ENCODE peak calls at places on chromosomes 4 and X, in seven cellular contexts. I is breast epithelium; S is CD4-positive, alpha-beta T cell; P is left ventricle myocardium inferior; F is heart left ventricle; C is neuronal stem cell; J is IMR-90. V is an unnamed sample.

GRCh38 chrX:118675336-118675965 is 52.0 kb upstream of the IL13RA1 start:
- DNase-seq in I (no peak), S (no peak), P (no peak), F (no peak), C (no peak), J (no peak), V (no peak)

GRCh38 chr4:114601304-114602052 is 2.9 kb downstream of the UGT8 start:
- DNase-seq in I (no peak), S (no peak), P (no peak), F (no peak), C (no peak), J (no peak), V (no peak)

GRCh38 chr4:118753685-118754084 is 68.5 kb downstream of the METTL14 start:
- DNase-seq in I (no peak), S (no peak), P (no peak), F (no peak), C (no peak), J (no peak), V (no peak)

GRCh38 chrX:136028383-136028984 is 43.2 kb downstream of the SLC9A6 start:
- DNase-seq in I (no peak), S (no peak), P (no peak), F (no peak), C (peak), J (peak), V (peak)

GRCh38 chr4:145815626-145816025 is 123.0 kb downstream of the ZNF827 start:
- DNase-seq in I (no peak), S (no peak), P (no peak), F (no peak), C (no peak), J (peak), V (no peak)

GRCh38 chrX:24395775-24396174 is 35.3 kb downstream of the SUPT20HL1 start:
- DNase-seq in I (peak), S (peak), P (no peak), F (no peak), C (peak), J (peak), V (peak)

GRCh38 chr4:69321153-69321729 is 41.0 kb downstream of the UGT2B28 start:
- DNase-seq in I (peak), S (no peak), P (no peak), F (no peak), C (no peak), J (no peak), V (peak)

GRCh38 chr4:40194602-40195161 is 2.1 kb upstream of the RHOH start:
- DNase-seq in I (peak), S (peak), P (no peak), F (no peak), C (no peak), J (peak), V (no peak)

GRCh38 chrX:21606037-21606436 is 52.1 kb downstream of the KLHL34 start:
- DNase-seq in I (no peak), S (no peak), P (no peak), F (no peak), C (no peak), J (peak), V (no peak)

GRCh38 chrX:148024425-148025148 is 43.5 kb downstream of the FMR1NB start:
- DNase-seq in I (no peak), S (no peak), P (no peak), F (no peak), C (no peak), J (no peak), V (no peak)

GRCh38 chr4:123350726-123351125 is 45.9 kb upstream of the SPRY1 start:
- DNase-seq in I (no peak), S (no peak), P (no peak), F (no peak), C (no peak), J (no peak), V (no peak)

GRCh38 chrX:107355533-107355932 is 93.9 kb upstream of the FRMPD3 start:
- DNase-seq in I (no peak), S (no peak), P (no peak), F (no peak), C (peak), J (no peak), V (no peak)

GRCh38 chrX:15301924-15302323 is 13.5 kb downstream of the ASB11 start:
- DNase-seq in I (no peak), S (peak), P (peak), F (peak), C (no peak), J (peak), V (peak)

GRCh38 chr4:6603128-6603527 is 28.1 kb downstream of the MAN2B2 start:
- DNase-seq in I (no peak), S (no peak), P (no peak), F (no peak), C (no peak), J (no peak), V (no peak)

GRCh38 chrX:23857409-23857808 is 50.3 kb downstream of the APOO start:
- DNase-seq in I (no peak), S (no peak), P (no peak), F (no peak), C (no peak), J (no peak), V (peak)

GRCh38 chr4:123593655-123594054 is 197.1 kb downstream of the SPRY1 start:
- DNase-seq in I (no peak), S (no peak), P (no peak), F (no peak), C (no peak), J (no peak), V (no peak)

GRCh38 chr4:118224239-118224829 is 128.5 kb downstream of the PRSS12 start:
- DNase-seq in I (no peak), S (no peak), P (no peak), F (no peak), C (peak), J (peak), V (peak)

GRCh38 chr4:185215261-185215660 is 5.9 kb downstream of the SNX25 start:
- DNase-seq in I (no peak), S (no peak), P (no peak), F (no peak), C (no peak), J (peak), V (no peak)

GRCh38 chr4:158769175-158769831 is 477 bp downstream of the FNIP2 start:
- DNase-seq in I (no peak), S (peak), P (peak), F (peak), C (no peak), J (no peak), V (peak)

GRCh38 chr4:41072021-41072777 is 142.1 kb downstream of the APBB2 start:
- DNase-seq in I (no peak), S (no peak), P (no peak), F (no peak), C (no peak), J (no peak), V (no peak)

GRCh38 chr4:137956256-137956655 is 285.9 kb downstream of the SLC7A11 start:
- DNase-seq in I (no peak), S (no peak), P (no peak), F (no peak), C (no peak), J (peak), V (peak)

GRCh38 chrX:106696502-106696901 is 30.0 kb upstream of the RNF128 start:
- DNase-seq in I (no peak), S (no peak), P (no peak), F (no peak), C (no peak), J (no peak), V (no peak)

GRCh38 chr4:79198886-79199591 is 126.8 kb downstream of the NAA11 start:
- DNase-seq in I (no peak), S (no peak), P (no peak), F (no peak), C (no peak), J (no peak), V (no peak)

GRCh38 chr4:149985981-149986380 is 92.3 kb upstream of the DCLK2 start:
- DNase-seq in I (no peak), S (no peak), P (no peak), F (no peak), C (no peak), J (no peak), V (no peak)

GRCh38 chr4:156536661-156537060 is 434.9 kb downstream of the PDGFC start:
- DNase-seq in I (peak), S (no peak), P (no peak), F (no peak), C (no peak), J (peak), V (peak)

GRCh38 chr4:87120411-87121162 is 99.8 kb downstream of the KLHL8 start:
- DNase-seq in I (peak), S (no peak), P (no peak), F (peak), C (no peak), J (peak), V (peak)

GRCh38 chr4:26451597-26451996 is 38.7 kb downstream of the CCKAR start:
- DNase-seq in I (no peak), S (no peak), P (no peak), F (no peak), C (no peak), J (no peak), V (no peak)

GRCh38 chr4:11312389-11312788 is 116.3 kb downstream of the HS3ST1 start:
- DNase-seq in I (no peak), S (no peak), P (no peak), F (peak), C (no peak), J (peak), V (peak)

GRCh38 chrX:147875866-147876596 is 35.7 kb upstream of the FMR1 start:
- DNase-seq in I (no peak), S (no peak), P (no peak), F (no peak), C (no peak), J (no peak), V (no peak)

GRCh38 chr4:1721666-1722550 is 587 bp downstream of the TACC3 start:
- DNase-seq in I (no peak), S (no peak), P (no peak), F (no peak), C (no peak), J (no peak), V (no peak)

GRCh38 chrX:129738466-129739308 is at the start of gene XPNPEP2:
- DNase-seq in I (no peak), S (no peak), P (peak), F (peak), C (no peak), J (peak), V (no peak)

GRCh38 chr4:598925-599324 is 22.8 kb upstream of the TMEM271 start:
- DNase-seq in I (no peak), S (no peak), P (no peak), F (no peak), C (no peak), J (no peak), V (no peak)

GRCh38 chr4:42732776-42733175 is 75.9 kb upstream of the ATP8A1 start:
- DNase-seq in I (no peak), S (no peak), P (no peak), F (no peak), C (no peak), J (no peak), V (no peak)

GRCh38 chr4:87839309-87839946 is 6.7 kb downstream of the MEPE start:
- DNase-seq in I (peak), S (no peak), P (peak), F (no peak), C (peak), J (peak), V (peak)

GRCh38 chr4:110042540-110043517 is 130.1 kb downstream of the EGF start:
- DNase-seq in I (no peak), S (no peak), P (no peak), F (no peak), C (no peak), J (no peak), V (no peak)

DNA sequence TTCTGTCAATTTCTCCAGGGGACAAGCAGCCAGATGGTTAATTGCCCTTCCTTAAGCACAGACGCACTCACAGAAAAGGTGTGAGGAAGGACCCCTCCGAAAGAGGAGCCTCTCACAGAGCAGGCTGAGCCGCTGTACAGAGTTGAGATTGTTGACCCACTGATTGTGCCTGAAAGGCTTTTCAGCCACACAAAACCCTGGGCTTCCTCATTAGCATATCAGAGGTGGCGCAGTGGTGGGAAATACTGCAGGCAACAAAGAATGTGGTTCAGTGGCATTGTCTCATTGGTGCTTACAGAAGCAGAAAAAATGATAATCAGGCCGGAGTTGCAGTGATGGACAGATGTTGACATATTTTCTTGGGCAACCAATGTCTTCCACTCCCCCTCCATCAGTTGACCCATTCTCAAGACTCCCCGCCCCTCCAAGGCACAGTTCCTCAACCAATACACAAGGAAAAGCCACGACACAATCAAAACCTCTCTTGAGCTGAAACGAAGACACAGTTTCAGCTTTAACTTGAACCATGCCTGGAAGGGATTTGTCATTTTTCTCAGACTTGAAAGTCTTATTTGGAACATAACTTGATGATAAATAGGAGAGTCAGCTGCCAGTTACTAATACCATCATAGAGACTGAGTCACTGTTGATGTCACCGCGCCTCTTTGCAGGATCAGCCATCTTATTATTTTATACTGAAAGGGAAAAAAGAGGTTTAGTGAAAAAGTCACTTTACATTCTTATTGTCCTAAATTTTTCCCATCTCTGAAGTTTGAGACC is 53.0 kb downstream of the ATXN3L start:
- DNase-seq in I (no peak), S (no peak), P (no peak), F (no peak), C (peak), J (peak), V (peak)
- H3K27ac ChIP-seq in I (no peak), S (no peak), P (no peak), F (no peak), C (peak), J (no peak), V (no peak)

GRCh38 chrX:9627827-9628406 is 137.7 kb downstream of the GPR143 start:
- DNase-seq in I (no peak), S (no peak), P (no peak), F (no peak), C (no peak), J (peak), V (no peak)
- H3K27ac ChIP-seq in I (no peak), S (no peak), P (no peak), F (no peak), C (no peak), J (no peak), V (no peak)

GRCh38 chrX:12241026-12241425 is 102.8 kb downstream of the FRMPD4 start:
- DNase-seq in I (no peak), S (no peak), P (no peak), F (no peak), C (no peak), J (peak), V (no peak)
- H3K27ac ChIP-seq in I (no peak), S (no peak), P (no peak), F (no peak), C (no peak), J (no peak), V (no peak)

GRCh38 chrX:131136776-131137175 is 78.6 kb downstream of the ARHGAP36 start:
- DNase-seq in I (no peak), S (no peak), P (no peak), F (no peak), C (no peak), J (no peak), V (no peak)
- H3K27ac ChIP-seq in I (no peak), S (no peak), P (no peak), F (no peak), C (no peak), J (no peak), V (no peak)

GRCh38 chr4:168843635-168844034 is 166.4 kb downstream of the CBR4 start:
- DNase-seq in I (peak), S (no peak), P (no peak), F (no peak), C (no peak), J (no peak), V (peak)

GRCh38 chr4:168842186-168842585 is 167.9 kb downstream of the CBR4 start:
- DNase-seq in I (no peak), S (no peak), P (no peak), F (no peak), C (no peak), J (no peak), V (peak)

GRCh38 chr4:168845897-168846296 is 164.2 kb downstream of the CBR4 start:
- DNase-seq in I (no peak), S (no peak), P (no peak), F (no peak), C (no peak), J (no peak), V (no peak)

GRCh38 chr4:168846414-168846813 is 163.6 kb downstream of the CBR4 start:
- DNase-seq in I (no peak), S (no peak), P (no peak), F (no peak), C (no peak), J (no peak), V (no peak)

GRCh38 chr4:168844261-168845039 is 165.6 kb downstream of the CBR4 start:
- DNase-seq in I (no peak), S (no peak), P (no peak), F (no peak), C (no peak), J (peak), V (no peak)
- H3K27ac ChIP-seq in I (peak), S (no peak), P (peak), F (peak), C (no peak), J (peak), V (peak)

DNA sequence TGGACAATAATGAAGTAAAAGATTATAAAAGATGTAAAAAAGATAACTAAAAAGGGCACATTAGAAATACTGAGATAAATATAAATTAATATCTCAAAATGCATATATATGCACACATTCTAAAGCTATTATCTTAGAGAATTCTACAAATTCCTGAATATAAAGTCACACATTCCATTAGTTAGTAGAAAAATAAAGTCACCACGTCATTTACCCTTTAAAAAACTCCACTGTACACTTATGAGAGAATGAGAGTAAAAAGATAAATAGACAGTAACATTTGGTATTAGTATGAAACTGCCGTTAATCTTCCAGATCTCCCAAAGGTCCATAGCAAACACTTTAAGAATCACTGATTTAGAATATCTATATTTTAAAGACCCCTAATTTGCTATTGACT is 67.2 kb upstream of the IL15 start:
- DNase-seq in I (no peak), S (no peak), P (no peak), F (no peak), C (no peak), J (peak), V (no peak)
- H3K27ac ChIP-seq in I (no peak), S (no peak), P (no peak), F (no peak), C (no peak), J (no peak), V (no peak)

DNA sequence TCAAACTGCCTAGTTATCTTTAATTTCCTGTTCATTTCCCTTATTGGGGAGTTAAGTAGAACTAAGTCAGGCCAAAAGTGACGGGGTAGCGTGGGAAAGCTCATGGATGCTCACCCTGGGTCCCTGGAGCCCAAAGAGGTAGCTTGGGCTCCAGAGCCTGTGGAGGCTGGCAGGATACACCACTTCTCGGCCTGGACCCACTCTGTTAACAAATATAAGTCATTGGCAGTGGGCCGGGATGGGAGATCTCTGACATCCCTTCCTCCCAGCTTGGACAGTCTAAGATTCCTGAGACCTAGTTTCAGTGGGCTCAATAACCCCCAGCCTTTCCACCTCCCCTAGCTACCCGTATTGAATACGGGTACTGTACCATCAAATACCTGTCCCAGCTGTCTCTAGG is 106.1 kb downstream of the EFNB1 start:
- DNase-seq in I (no peak), S (no peak), P (no peak), F (no peak), C (no peak), J (no peak), V (no peak)
- H3K27ac ChIP-seq in I (peak), S (no peak), P (peak), F (peak), C (no peak), J (no peak), V (peak)